ENCODE peak calls at places on chromosomes 4 and X, in ten cellular contexts. K is NCI-H2107; B is activated CD8-positive, alpha-beta memory T cell treated with anti-CD3 and anti-CD28 coated beads, Interleukin-2, amount 50 U/mL, for 4 hours; S is skeletal muscle cell; L is cardiac muscle cell; C is CD8-positive, alpha-beta memory T cell; W is ELF-1; R is breast epithelium; M is PC-3; Z is Caki2. X is an unnamed sample.

GRCh38 chr4:75916091-75916661 is 13.9 kb upstream of the PPEF2 start:
- DNase-seq in K (no peak), B (no peak), S (no peak), L (peak), C (peak), W (no peak), R (no peak), M (peak), Z (peak), X (peak)

GRCh38 chr4:122842984-122843531 is 16.4 kb downstream of the FGF2 start:
- DNase-seq in K (no peak), B (no peak), S (no peak), L (no peak), C (no peak), W (peak), R (peak), M (peak), Z (peak), X (no peak)

GRCh38 chr4:55791666-55792065 is 27.9 kb upstream of the EXOC1L start:
- DNase-seq in K (no peak), B (no peak), S (no peak), L (no peak), C (no peak), W (no peak), R (no peak), M (peak), Z (no peak), X (no peak)

GRCh38 chrX:152958047-152958446 is 35.9 kb downstream of the PNMA5 start:
- DNase-seq in K (no peak), B (no peak), S (no peak), L (no peak), C (no peak), W (peak), R (peak), M (peak), Z (peak), X (no peak)

GRCh38 chr4:74800310-74800709 is 6.0 kb upstream of the BTC start:
- DNase-seq in K (no peak), B (no peak), S (no peak), L (no peak), C (no peak), W (no peak), R (no peak), M (no peak), Z (no peak), X (no peak)

GRCh38 chrX:23799469-23800065 is 16.6 kb downstream of the SAT1 start:
- DNase-seq in K (no peak), B (no peak), S (peak), L (no peak), C (no peak), W (no peak), R (no peak), M (no peak), Z (no peak), X (peak)

GRCh38 chr4:146763560-146763959 is 124.9 kb downstream of the POU4F2 start:
- DNase-seq in K (no peak), B (no peak), S (no peak), L (no peak), C (no peak), W (no peak), R (no peak), M (no peak), Z (no peak), X (no peak)

GRCh38 chr4:21012851-21013331 is 312.6 kb downstream of the PACRGL start:
- DNase-seq in K (no peak), B (no peak), S (no peak), L (no peak), C (no peak), W (no peak), R (no peak), M (peak), Z (peak), X (no peak)

GRCh38 chr4:109873791-109874514 is 26.0 kb downstream of the LRIT3 start:
- DNase-seq in K (no peak), B (no peak), S (peak), L (no peak), C (no peak), W (no peak), R (no peak), M (peak), Z (no peak), X (peak)

GRCh38 chr4:52907510-52907909 is 45.4 kb downstream of the RASL11B start:
- DNase-seq in K (no peak), B (no peak), S (no peak), L (no peak), C (no peak), W (no peak), R (no peak), M (no peak), Z (no peak), X (peak)

GRCh38 chr4:19575959-19576358 is 675.7 kb upstream of the SLIT2 start:
- DNase-seq in K (no peak), B (no peak), S (no peak), L (no peak), C (no peak), W (no peak), R (no peak), M (no peak), Z (no peak), X (no peak)

GRCh38 chr4:19224820-19225219 is 1026.9 kb upstream of the SLIT2 start:
- DNase-seq in K (no peak), B (no peak), S (no peak), L (peak), C (no peak), W (no peak), R (no peak), M (peak), Z (peak), X (peak)

GRCh38 chrX:119871245-119871598 is 311 bp downstream of the RNF113A start:
- DNase-seq in K (no peak), B (no peak), S (no peak), L (no peak), C (peak), W (no peak), R (no peak), M (no peak), Z (no peak), X (peak)

GRCh38 chr4:42671431-42672194 is 14.7 kb upstream of the ATP8A1 start:
- DNase-seq in K (no peak), B (peak), S (no peak), L (no peak), C (peak), W (no peak), R (no peak), M (no peak), Z (no peak), X (no peak)

GRCh38 chrX:49276671-49277519 is 7.3 kb downstream of the PPP1R3F start:
- DNase-seq in K (no peak), B (no peak), S (no peak), L (no peak), C (no peak), W (no peak), R (no peak), M (no peak), Z (no peak), X (peak)

GRCh38 chr4:20086067-20086466 is 165.6 kb upstream of the SLIT2 start:
- DNase-seq in K (no peak), B (no peak), S (no peak), L (no peak), C (no peak), W (no peak), R (no peak), M (no peak), Z (no peak), X (no peak)

GRCh38 chr4:160510925-160511324 is 1408.0 kb downstream of the RAPGEF2 start:
- DNase-seq in K (no peak), B (no peak), S (peak), L (no peak), C (no peak), W (no peak), R (no peak), M (peak), Z (no peak), X (no peak)

GRCh38 chr4:94621491-94622080 is 136.2 kb upstream of the BMPR1B start:
- DNase-seq in K (no peak), B (no peak), S (no peak), L (peak), C (no peak), W (no peak), R (no peak), M (peak), Z (peak), X (peak)

GRCh38 chr4:139266583-139267257 is 13.3 kb downstream of the MGARP start:
- DNase-seq in K (no peak), B (peak), S (peak), L (peak), C (peak), W (peak), R (peak), M (no peak), Z (peak), X (peak)

GRCh38 chrX:4710618-4711433 is 997.4 kb upstream of the PRKX start:
- DNase-seq in K (no peak), B (no peak), S (no peak), L (no peak), C (no peak), W (peak), R (no peak), M (no peak), Z (no peak), X (no peak)

GRCh38 chr4:168598191-168598590 is 101.3 kb downstream of the PALLD start:
- DNase-seq in K (no peak), B (no peak), S (peak), L (peak), C (no peak), W (no peak), R (no peak), M (no peak), Z (no peak), X (no peak)

GRCh38 chrX:48648299-48648698 is 35.3 kb upstream of the WAS start:
- DNase-seq in K (no peak), B (peak), S (peak), L (peak), C (peak), W (peak), R (no peak), M (peak), Z (peak), X (peak)

GRCh38 chr4:123559955-123560669 is 163.5 kb downstream of the SPRY1 start:
- DNase-seq in K (no peak), B (no peak), S (peak), L (peak), C (no peak), W (no peak), R (no peak), M (peak), Z (peak), X (peak)

GRCh38 chr4:4852591-4853362 is 6.7 kb upstream of the MSX1 start:
- DNase-seq in K (no peak), B (no peak), S (peak), L (no peak), C (no peak), W (peak), R (no peak), M (no peak), Z (no peak), X (peak)

GRCh38 chr4:47840291-47840690 is 2.4 kb upstream of the CORIN start:
- DNase-seq in K (no peak), B (no peak), S (no peak), L (no peak), C (no peak), W (no peak), R (no peak), M (no peak), Z (no peak), X (no peak)

GRCh38 chrX:44462851-44463250 is 79.8 kb downstream of the FUNDC1 start:
- DNase-seq in K (no peak), B (no peak), S (no peak), L (no peak), C (no peak), W (no peak), R (no peak), M (no peak), Z (no peak), X (peak)

GRCh38 chr4:10139518-10139917 is 22.9 kb upstream of the WDR1 start:
- DNase-seq in K (no peak), B (no peak), S (no peak), L (no peak), C (no peak), W (no peak), R (no peak), M (no peak), Z (no peak), X (no peak)

GRCh38 chrX:14673764-14674163 is 144.4 kb downstream of the GLRA2 start:
- DNase-seq in K (no peak), B (no peak), S (peak), L (no peak), C (no peak), W (no peak), R (no peak), M (peak), Z (peak), X (peak)

GRCh38 chr4:104475652-104476051 is 19.0 kb downstream of the CXXC4 start:
- DNase-seq in K (no peak), B (no peak), S (no peak), L (no peak), C (no peak), W (peak), R (no peak), M (no peak), Z (no peak), X (no peak)

GRCh38 chrX:1836683-1837082 is 221.8 kb downstream of the ASMT start:
- DNase-seq in K (no peak), B (no peak), S (no peak), L (no peak), C (no peak), W (no peak), R (no peak), M (no peak), Z (no peak), X (no peak)

GRCh38 chr4:28225689-28226353 is 1365.2 kb downstream of the STIM2 start:
- DNase-seq in K (no peak), B (no peak), S (no peak), L (no peak), C (no peak), W (no peak), R (no peak), M (no peak), Z (no peak), X (no peak)

GRCh38 chr4:74395633-74396032 is 30.7 kb downstream of the EREG start:
- DNase-seq in K (no peak), B (no peak), S (no peak), L (no peak), C (no peak), W (no peak), R (no peak), M (no peak), Z (no peak), X (peak)

GRCh38 chr4:104491396-104491821 is 3.3 kb downstream of the CXXC4 start:
- DNase-seq in K (no peak), B (peak), S (no peak), L (peak), C (peak), W (peak), R (no peak), M (no peak), Z (peak), X (no peak)

GRCh38 chr4:105186701-105187158 is 40.1 kb downstream of the TET2 start:
- DNase-seq in K (no peak), B (no peak), S (peak), L (no peak), C (no peak), W (no peak), R (no peak), M (peak), Z (peak), X (peak)